ENCODE peak calls at places on chromosomes 11 and 22, in five cellular contexts. One of them, this sample, is unnamed.
A peak's percentile ranks its signal among the peaks of the same experiment; 100 is the strongest.

GRCh38 chr11:116687458-116688201 is 85.2 kb downstream of the BUD13 start:
- DNase-seq in stomach: no peak
- DNase-seq in AG09319: no peak
- DNase-seq in fibroblast of lung: no peak
- DNase-seq in lower leg skin: no peak
- DNase-seq in this sample: no peak

GRCh38 chr11:109696191-109696897 is 274.4 kb downstream of the C11orf87 start:
- DNase-seq in stomach: no peak
- DNase-seq in AG09319: no peak
- DNase-seq in fibroblast of lung: peak; percentile 48
- DNase-seq in lower leg skin: no peak
- DNase-seq in this sample: no peak

GRCh38 chr22:47569389-47570299 is 807.2 kb downstream of the TBC1D22A start:
- DNase-seq in stomach: no peak
- DNase-seq in AG09319: no peak
- DNase-seq in fibroblast of lung: no peak
- DNase-seq in lower leg skin: no peak
- DNase-seq in this sample: no peak

GRCh38 chr22:44975444-44976262 is 34.2 kb downstream of the PHF21B start:
- DNase-seq in stomach: peak; percentile 76
- DNase-seq in AG09319: peak; percentile 31
- DNase-seq in fibroblast of lung: peak; percentile 72
- DNase-seq in lower leg skin: peak; percentile 33
- DNase-seq in this sample: peak; percentile 90

GRCh38 chr11:67490727-67491065 is 7.9 kb downstream of the AIP start:
- DNase-seq in stomach: no peak
- DNase-seq in AG09319: no peak
- DNase-seq in fibroblast of lung: no peak
- DNase-seq in lower leg skin: no peak
- DNase-seq in this sample: no peak

GRCh38 chr11:10225553-10225952 is 68.5 kb downstream of the SBF2 start:
- DNase-seq in stomach: no peak
- DNase-seq in AG09319: no peak
- DNase-seq in fibroblast of lung: no peak
- DNase-seq in lower leg skin: no peak
- DNase-seq in this sample: no peak

GRCh38 chr22:38947321-38948112 is 9.9 kb upstream of the APOBEC3A start:
- DNase-seq in stomach: no peak
- DNase-seq in AG09319: no peak
- DNase-seq in fibroblast of lung: no peak
- DNase-seq in lower leg skin: no peak
- DNase-seq in this sample: peak; percentile 29

GRCh38 chr22:46794067-46794466 is 31.6 kb downstream of the TBC1D22A start:
- DNase-seq in stomach: peak; percentile 9
- DNase-seq in AG09319: no peak
- DNase-seq in fibroblast of lung: no peak
- DNase-seq in lower leg skin: no peak
- DNase-seq in this sample: no peak

GRCh38 chr11:43905788-43906187 is 25.2 kb downstream of the ALKBH3 start:
- DNase-seq in stomach: no peak
- DNase-seq in AG09319: no peak
- DNase-seq in fibroblast of lung: peak; percentile 58
- DNase-seq in lower leg skin: no peak
- DNase-seq in this sample: no peak

GRCh38 chr11:69644071-69644961 is 3.4 kb downstream of the CCND1 start:
- DNase-seq in stomach: peak; percentile 87
- DNase-seq in AG09319: peak; percentile 77
- DNase-seq in fibroblast of lung: peak; percentile 94
- DNase-seq in lower leg skin: no peak
- DNase-seq in this sample: no peak

GRCh38 chr11:68838572-68838964 is 3.1 kb downstream of the CPT1A start:
- DNase-seq in stomach: no peak
- DNase-seq in AG09319: no peak
- DNase-seq in fibroblast of lung: no peak
- DNase-seq in lower leg skin: no peak
- DNase-seq in this sample: peak; percentile 65

GRCh38 chr22:44449061-44449682 is 48.9 kb downstream of the RTL6 start:
- DNase-seq in stomach: no peak
- DNase-seq in AG09319: peak; percentile 68
- DNase-seq in fibroblast of lung: peak; percentile 93
- DNase-seq in lower leg skin: no peak
- DNase-seq in this sample: no peak

GRCh38 chr11:66325140-66325754 is 8.4 kb upstream of the CD248 start:
- DNase-seq in stomach: no peak
- DNase-seq in AG09319: no peak
- DNase-seq in fibroblast of lung: peak; percentile 9
- DNase-seq in lower leg skin: no peak
- DNase-seq in this sample: peak; percentile 32
- TF ChIP-seq CTCF in stomach: no peak
- TF ChIP-seq CTCF in AG09319: no peak
- TF ChIP-seq CTCF in fibroblast of lung: no peak
- TF ChIP-seq CTCF in lower leg skin: no peak
- TF ChIP-seq CTCF in this sample: no peak

DNA sequence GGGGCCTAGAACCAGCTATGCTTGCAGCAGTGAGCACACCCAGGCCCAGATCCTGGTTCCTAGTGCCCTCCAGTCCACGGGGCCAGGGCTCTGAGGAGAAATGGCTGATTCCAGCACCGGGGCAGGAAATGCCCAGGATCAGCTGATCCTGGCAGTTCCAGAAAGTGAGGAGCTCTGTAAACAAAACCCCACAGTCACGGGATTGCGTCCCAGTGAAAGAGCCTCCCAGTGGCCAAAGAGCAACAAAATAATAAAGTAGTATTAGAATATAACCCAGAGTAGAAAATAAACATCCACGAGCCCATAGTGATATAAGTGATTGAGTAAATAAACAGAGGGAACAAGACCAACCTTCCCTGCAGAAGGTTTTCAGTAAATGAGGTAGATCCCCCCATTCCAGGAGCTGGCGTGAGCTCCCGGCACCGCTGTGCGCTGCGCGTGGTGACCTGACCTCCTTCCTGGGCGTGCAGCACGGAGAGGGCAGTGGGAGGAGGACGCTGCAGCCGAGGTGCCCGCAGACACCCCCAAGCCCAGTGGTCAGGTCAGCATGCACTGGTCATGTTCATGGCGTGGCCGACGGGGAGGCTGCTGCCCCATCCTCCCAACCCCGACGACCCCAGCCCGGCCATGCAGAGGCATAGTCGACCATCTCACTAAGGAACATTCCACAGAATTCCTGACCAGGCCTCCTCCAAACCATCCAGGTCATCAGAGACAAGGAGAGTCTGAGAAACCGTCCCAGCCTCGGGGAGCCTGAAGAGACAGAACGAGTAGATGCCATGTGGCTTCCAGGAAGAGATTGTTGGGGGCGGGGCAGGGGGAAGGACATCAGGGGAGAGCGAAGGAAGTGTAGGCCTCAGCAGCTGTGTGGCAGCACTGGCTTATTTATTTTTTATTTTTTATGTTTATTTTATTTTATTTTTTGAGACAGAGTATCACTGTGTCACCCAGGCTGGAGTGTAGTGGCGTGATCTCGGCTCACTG is 19.9 kb downstream of the PTDSS2 start:
- DNase-seq in stomach: peak; percentile 63
- DNase-seq in AG09319: peak; percentile 55
- DNase-seq in fibroblast of lung: peak; percentile 47
- DNase-seq in lower leg skin: peak; percentile 79
- DNase-seq in this sample: no peak
- TF ChIP-seq CTCF in stomach: peak; percentile 35
- TF ChIP-seq CTCF in AG09319: peak; percentile 32
- TF ChIP-seq CTCF in fibroblast of lung: peak; percentile 29
- TF ChIP-seq CTCF in lower leg skin: no peak
- TF ChIP-seq CTCF in this sample: no peak

DNA sequence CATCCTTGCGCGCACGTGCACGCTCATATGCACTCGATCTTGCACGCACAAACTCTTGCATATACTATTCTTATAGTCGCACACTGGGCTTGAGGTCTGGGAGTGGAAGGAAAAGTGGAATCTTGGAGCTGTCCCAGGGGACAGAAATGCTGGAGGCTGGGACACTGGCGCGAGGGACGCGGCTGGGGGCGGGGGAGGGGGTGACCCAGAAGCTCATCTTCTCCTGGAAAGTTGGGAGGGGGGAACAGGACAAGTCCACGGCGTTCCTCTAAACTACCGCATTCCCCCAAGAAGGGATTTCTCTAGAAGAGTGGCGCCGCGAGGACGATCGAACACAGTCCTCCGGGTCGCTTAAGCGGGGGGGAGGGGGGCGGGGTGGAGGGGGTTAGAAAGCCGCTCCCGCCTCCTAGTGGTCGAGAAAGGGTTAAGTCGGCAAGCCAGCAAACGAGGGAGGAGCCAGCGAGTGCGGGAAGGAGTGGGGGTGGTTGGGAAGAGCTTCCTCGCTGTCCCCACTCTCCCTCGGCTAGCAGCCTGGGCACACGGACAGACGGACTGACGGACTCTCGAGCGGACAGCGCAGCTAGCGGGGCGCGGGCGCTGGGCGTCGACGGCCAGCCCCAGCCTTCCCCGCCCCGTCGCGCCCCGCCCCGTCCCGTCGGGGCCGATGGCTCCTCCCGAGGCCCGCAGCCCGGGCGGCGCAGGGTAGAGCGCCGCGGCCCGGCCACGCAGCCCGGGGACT is at the start of gene RTN4RL2:
- DNase-seq in stomach: no peak
- DNase-seq in AG09319: no peak
- DNase-seq in fibroblast of lung: peak; percentile 34
- DNase-seq in lower leg skin: no peak
- DNase-seq in this sample: peak; percentile 71
- TF ChIP-seq CTCF in stomach: no peak
- TF ChIP-seq CTCF in AG09319: no peak
- TF ChIP-seq CTCF in fibroblast of lung: peak; percentile 37
- TF ChIP-seq CTCF in lower leg skin: no peak
- TF ChIP-seq CTCF in this sample: peak; percentile 77

GRCh38 chr11:60838132-60838531 is 3.8 kb upstream of the CCDC86 start:
- DNase-seq in stomach: no peak
- DNase-seq in AG09319: no peak
- DNase-seq in fibroblast of lung: no peak
- DNase-seq in lower leg skin: no peak
- DNase-seq in this sample: no peak
- TF ChIP-seq CTCF in stomach: no peak
- TF ChIP-seq CTCF in AG09319: no peak
- TF ChIP-seq CTCF in fibroblast of lung: peak; percentile 49
- TF ChIP-seq CTCF in lower leg skin: no peak
- TF ChIP-seq CTCF in this sample: no peak

GRCh38 chr11:73314121-73314948 is 6.3 kb downstream of the ARHGEF17 start:
- DNase-seq in stomach: no peak
- DNase-seq in AG09319: no peak
- DNase-seq in fibroblast of lung: peak; percentile 80
- DNase-seq in lower leg skin: no peak
- DNase-seq in this sample: no peak
- TF ChIP-seq CTCF in stomach: no peak
- TF ChIP-seq CTCF in AG09319: no peak
- TF ChIP-seq CTCF in fibroblast of lung: no peak
- TF ChIP-seq CTCF in lower leg skin: no peak
- TF ChIP-seq CTCF in this sample: no peak

This sample was measured in activated CD8-positive, alpha-beta T cell treated with anti-CD3 and anti-CD28 coated beads for 36 hours.